ENCODE peak calls at places on chromosomes 7 and 10, in four cellular contexts. One of them, this sample, is unnamed.

GRCh38 chr10:70964281-70964680 is 75.9 kb upstream of the PCBD1 start:
- DNase-seq in hepatocyte: no peak
- DNase-seq in epithelial cell of esophagus: no peak
- DNase-seq in astrocyte of the cerebellum: no peak
- DNase-seq in this sample: no peak

GRCh38 chr7:157335991-157336382 is 817 bp upstream of the DNAJB6 start:
- DNase-seq in epithelial cell of esophagus: no peak
- DNase-seq in hepatocyte: no peak
- DNase-seq in astrocyte of the cerebellum: no peak
- DNase-seq in this sample: no peak

GRCh38 chr7:94666879-94667587 is 11.1 kb upstream of the SGCE start:
- DNase-seq in astrocyte of the cerebellum: no peak
- DNase-seq in epithelial cell of esophagus: no peak
- DNase-seq in hepatocyte: no peak
- DNase-seq in this sample: no peak

GRCh38 chr10:62426086-62426485 is 51.9 kb downstream of the ZNF365 start:
- DNase-seq in astrocyte of the cerebellum: no peak
- DNase-seq in hepatocyte: no peak
- DNase-seq in epithelial cell of esophagus: peak
- DNase-seq in this sample: no peak

GRCh38 chr10:35386594-35387174 is 50.4 kb downstream of the CCNY start:
- DNase-seq in astrocyte of the cerebellum: no peak
- DNase-seq in epithelial cell of esophagus: peak
- DNase-seq in hepatocyte: peak
- DNase-seq in this sample: no peak

GRCh38 chr10:110865184-110865803 is 6.4 kb upstream of the PDCD4 start:
- DNase-seq in epithelial cell of esophagus: peak
- DNase-seq in hepatocyte: peak
- DNase-seq in astrocyte of the cerebellum: no peak
- DNase-seq in this sample: peak

GRCh38 chr7:7564323-7564780 is 2.3 kb upstream of the MIOS start:
- DNase-seq in epithelial cell of esophagus: peak
- DNase-seq in astrocyte of the cerebellum: no peak
- DNase-seq in hepatocyte: peak
- DNase-seq in this sample: peak

GRCh38 chr10:60572511-60573194 is 183.0 kb upstream of the ANK3 start:
- DNase-seq in astrocyte of the cerebellum: peak
- DNase-seq in hepatocyte: peak
- DNase-seq in epithelial cell of esophagus: peak
- DNase-seq in this sample: peak

GRCh38 chr7:66281678-66282593 is 76.8 kb downstream of the TPST1 start:
- DNase-seq in astrocyte of the cerebellum: peak
- DNase-seq in hepatocyte: peak
- DNase-seq in epithelial cell of esophagus: peak
- DNase-seq in this sample: peak

GRCh38 chr10:110739811-110740271 is 95.7 kb downstream of the RBM20 start:
- DNase-seq in epithelial cell of esophagus: peak
- DNase-seq in astrocyte of the cerebellum: no peak
- DNase-seq in hepatocyte: no peak
- DNase-seq in this sample: no peak

GRCh38 chr10:125679436-125679835 is 3.5 kb downstream of the TEX36 start:
- DNase-seq in hepatocyte: no peak
- DNase-seq in astrocyte of the cerebellum: no peak
- DNase-seq in epithelial cell of esophagus: no peak
- DNase-seq in this sample: no peak

GRCh38 chr7:22147113-22147512 is 201.4 kb upstream of the CDCA7L start:
- DNase-seq in epithelial cell of esophagus: no peak
- DNase-seq in astrocyte of the cerebellum: no peak
- DNase-seq in hepatocyte: no peak
- DNase-seq in this sample: no peak

GRCh38 chr7:116592445-116592844 is 67.6 kb downstream of the CAV1 start:
- DNase-seq in hepatocyte: no peak
- DNase-seq in epithelial cell of esophagus: no peak
- DNase-seq in astrocyte of the cerebellum: no peak
- DNase-seq in this sample: no peak

GRCh38 chr10:118501171-118501570 is 94.3 kb downstream of the PRLHR start:
- DNase-seq in astrocyte of the cerebellum: no peak
- DNase-seq in epithelial cell of esophagus: peak
- DNase-seq in hepatocyte: no peak
- DNase-seq in this sample: no peak

GRCh38 chr10:108362956-108363355 is 1198.5 kb upstream of the SORCS1 start:
- DNase-seq in epithelial cell of esophagus: no peak
- DNase-seq in astrocyte of the cerebellum: no peak
- DNase-seq in hepatocyte: no peak
- DNase-seq in this sample: no peak

DNA sequence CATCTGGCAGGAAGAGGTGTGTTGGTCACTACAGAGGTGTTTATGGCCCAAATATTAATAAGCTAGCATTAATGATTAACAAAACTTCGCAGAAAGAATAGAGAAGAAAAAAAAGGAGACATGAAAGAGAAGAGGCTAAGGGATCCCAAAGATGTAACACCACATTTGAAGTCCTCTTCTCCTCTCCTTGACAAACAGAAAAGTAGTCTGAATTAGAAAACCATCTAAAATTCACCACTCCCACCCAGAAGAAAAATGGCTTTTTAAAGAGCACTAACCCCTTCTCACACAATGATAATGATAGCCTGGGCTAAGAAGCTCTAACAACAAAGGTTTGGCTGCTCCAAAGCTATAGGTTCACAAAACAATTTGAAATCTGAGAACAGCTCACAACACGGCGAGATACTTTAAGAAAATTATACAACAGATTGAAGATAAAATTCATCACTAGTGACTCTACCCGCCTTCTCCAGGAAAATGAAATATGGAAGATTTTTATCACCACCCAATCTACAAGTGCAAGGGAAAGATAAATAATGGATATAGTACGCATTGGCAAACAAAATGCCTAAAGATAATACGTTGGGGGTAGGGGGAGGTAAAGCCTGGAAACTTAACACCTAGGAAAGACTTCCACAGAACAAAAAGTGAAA is 7.4 kb downstream of the ITGB1 start:
- DNase-seq in epithelial cell of esophagus: no peak
- DNase-seq in astrocyte of the cerebellum: no peak
- DNase-seq in hepatocyte: no peak
- DNase-seq in this sample: no peak
- H3K4me3 ChIP-seq in epithelial cell of esophagus: no peak
- H3K4me3 ChIP-seq in astrocyte of the cerebellum: no peak
- H3K4me3 ChIP-seq in hepatocyte: no peak
- H3K4me3 ChIP-seq in this sample: no peak

DNA sequence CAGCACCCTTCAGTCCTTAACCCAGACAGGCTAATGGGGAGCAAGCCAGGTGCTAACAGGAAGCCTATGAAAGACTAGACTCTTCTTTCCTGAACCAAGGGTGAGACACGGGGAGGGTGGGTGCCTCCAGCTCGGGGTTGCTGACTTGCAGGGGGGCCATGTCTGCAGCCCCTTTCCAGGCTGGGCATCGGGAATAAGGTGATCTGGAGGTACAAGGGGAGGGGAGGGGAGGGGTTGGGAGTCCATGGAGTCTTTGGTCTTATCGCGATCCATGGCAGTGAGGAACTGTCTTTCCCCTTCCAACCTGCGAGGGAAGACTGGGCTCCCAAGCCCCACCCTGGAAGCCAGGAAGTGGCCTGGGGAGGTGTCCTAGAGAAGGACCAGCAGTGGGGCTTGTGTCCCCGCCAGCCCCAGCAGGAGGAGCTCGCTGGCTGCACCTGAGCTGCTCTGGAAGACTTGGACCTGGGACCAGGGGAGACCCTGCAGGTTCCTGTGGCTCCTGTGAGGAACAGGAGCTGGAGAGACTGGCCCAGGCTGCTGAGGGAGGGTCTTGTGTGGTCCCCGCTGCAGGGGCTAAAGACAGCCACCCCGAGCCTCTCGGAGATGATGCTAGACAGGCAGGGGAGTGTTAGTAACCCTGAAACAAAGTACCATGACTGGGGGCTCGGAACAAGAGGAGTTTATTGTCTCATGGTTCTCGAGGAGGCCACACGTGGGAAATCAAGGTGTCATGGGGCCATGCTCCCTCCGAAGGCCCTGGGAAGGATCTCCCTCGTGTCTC is 348.1 kb downstream of the GLRX3 start:
- DNase-seq in astrocyte of the cerebellum: no peak
- DNase-seq in hepatocyte: no peak
- DNase-seq in epithelial cell of esophagus: no peak
- DNase-seq in this sample: no peak
- TF ChIP-seq CTCF in astrocyte of the cerebellum: no peak
- TF ChIP-seq CTCF in hepatocyte: no peak
- TF ChIP-seq CTCF in epithelial cell of esophagus: no peak
- TF ChIP-seq CTCF in this sample: no peak

GRCh38 chr7:127736511-127736910 is 84.5 kb downstream of the SND1 start:
- DNase-seq in epithelial cell of esophagus: no peak
- DNase-seq in astrocyte of the cerebellum: no peak
- DNase-seq in hepatocyte: no peak
- DNase-seq in this sample: no peak
- H3K4me3 ChIP-seq in epithelial cell of esophagus: no peak
- H3K4me3 ChIP-seq in astrocyte of the cerebellum: no peak
- H3K4me3 ChIP-seq in hepatocyte: no peak
- H3K4me3 ChIP-seq in this sample: no peak

GRCh38 chr10:89207181-89207800 is at the start of gene CH25H:
- DNase-seq in epithelial cell of esophagus: peak
- DNase-seq in astrocyte of the cerebellum: peak
- DNase-seq in hepatocyte: peak
- DNase-seq in this sample: no peak
- TF ChIP-seq CTCF in epithelial cell of esophagus: no peak
- TF ChIP-seq CTCF in astrocyte of the cerebellum: no peak
- TF ChIP-seq CTCF in hepatocyte: no peak
- TF ChIP-seq CTCF in this sample: no peak

DNA sequence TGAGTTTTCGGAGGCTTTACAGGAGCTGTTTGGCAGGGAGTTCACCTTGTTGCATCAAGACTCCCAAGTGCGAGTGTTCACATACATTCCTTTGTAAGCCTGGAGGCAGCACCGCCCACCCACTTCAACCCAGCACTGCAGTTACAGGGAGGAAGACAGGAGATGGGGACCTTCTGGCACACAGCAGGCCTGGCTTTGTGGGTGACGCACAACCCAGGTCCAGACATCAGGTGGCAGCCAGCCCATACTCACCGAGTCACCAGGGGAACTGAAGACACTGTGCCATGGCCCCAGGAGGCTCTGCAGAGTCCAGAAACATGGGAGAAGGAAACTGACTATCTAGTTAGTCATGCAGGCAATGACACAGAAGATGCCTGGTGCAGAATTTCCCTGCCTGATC is 305.9 kb upstream of the RNF32 start:
- DNase-seq in astrocyte of the cerebellum: no peak
- DNase-seq in hepatocyte: no peak
- DNase-seq in epithelial cell of esophagus: peak
- DNase-seq in this sample: no peak
- H3K4me3 ChIP-seq in astrocyte of the cerebellum: no peak
- H3K4me3 ChIP-seq in hepatocyte: no peak
- H3K4me3 ChIP-seq in epithelial cell of esophagus: no peak
- H3K4me3 ChIP-seq in this sample: no peak

GRCh38 chr7:3326246-3326645 is 25.2 kb downstream of the SDK1 start:
- DNase-seq in astrocyte of the cerebellum: no peak
- DNase-seq in hepatocyte: no peak
- DNase-seq in epithelial cell of esophagus: no peak
- DNase-seq in this sample: no peak

GRCh38 chr7:3318874-3319273 is 17.8 kb downstream of the SDK1 start:
- DNase-seq in hepatocyte: no peak
- DNase-seq in astrocyte of the cerebellum: no peak
- DNase-seq in epithelial cell of esophagus: no peak
- DNase-seq in this sample: no peak

GRCh38 chr7:3321745-3322144 is 20.7 kb downstream of the SDK1 start:
- DNase-seq in hepatocyte: no peak
- DNase-seq in epithelial cell of esophagus: no peak
- DNase-seq in astrocyte of the cerebellum: no peak
- DNase-seq in this sample: no peak

DNA sequence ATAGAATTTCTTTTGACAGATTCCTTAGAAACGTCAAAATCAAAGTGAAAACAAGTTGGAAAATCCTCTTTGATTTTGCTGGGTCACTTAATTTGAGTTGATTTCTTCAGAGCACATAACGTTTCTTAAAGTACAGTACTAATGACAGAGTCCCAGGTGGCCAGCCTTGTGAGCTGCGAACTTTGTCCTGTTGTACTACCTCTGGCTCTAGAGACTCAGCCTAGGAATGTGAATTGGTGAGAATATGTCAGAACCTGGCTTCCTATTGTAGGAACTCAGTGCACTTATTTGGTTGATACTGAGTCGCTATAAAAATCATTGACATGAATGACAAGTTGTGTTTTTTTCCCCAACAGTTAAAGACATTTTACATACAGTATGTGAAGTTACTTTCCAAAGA is 20.2 kb downstream of the SDK1 start:
- DNase-seq in epithelial cell of esophagus: no peak
- DNase-seq in astrocyte of the cerebellum: no peak
- DNase-seq in hepatocyte: peak
- DNase-seq in this sample: no peak
- TF ChIP-seq CTCF in epithelial cell of esophagus: no peak
- TF ChIP-seq CTCF in astrocyte of the cerebellum: no peak
- TF ChIP-seq CTCF in hepatocyte: no peak
- TF ChIP-seq CTCF in this sample: no peak

DNA sequence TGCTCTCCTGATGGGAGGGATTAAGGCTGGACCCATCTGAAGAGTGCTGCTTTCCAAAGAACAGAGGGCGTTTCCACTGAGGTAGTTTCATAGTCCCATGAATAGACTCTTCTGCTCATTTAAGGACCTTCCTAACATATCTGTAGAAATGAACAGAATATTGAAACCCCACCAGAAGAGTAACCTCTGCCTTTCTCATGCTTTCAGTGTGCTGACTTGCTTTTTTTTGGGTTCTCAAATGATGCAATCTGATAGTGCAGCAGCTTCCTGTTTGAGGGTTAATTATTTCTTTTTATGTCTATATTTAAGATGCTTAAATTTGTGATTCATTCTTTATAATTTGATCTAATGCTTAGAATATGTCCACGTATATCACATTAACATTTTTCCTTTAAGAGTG is 82.3 kb downstream of the GATA3 start:
- DNase-seq in epithelial cell of esophagus: no peak
- DNase-seq in hepatocyte: no peak
- DNase-seq in astrocyte of the cerebellum: no peak
- DNase-seq in this sample: no peak
- H3K4me3 ChIP-seq in epithelial cell of esophagus: no peak
- H3K4me3 ChIP-seq in hepatocyte: no peak
- H3K4me3 ChIP-seq in astrocyte of the cerebellum: no peak
- H3K4me3 ChIP-seq in this sample: no peak

GRCh38 chr7:151351027-151351426 is 9.4 kb downstream of the NUB1 start:
- DNase-seq in epithelial cell of esophagus: no peak
- DNase-seq in astrocyte of the cerebellum: no peak
- DNase-seq in hepatocyte: no peak
- DNase-seq in this sample: no peak
- TF ChIP-seq CTCF in epithelial cell of esophagus: no peak
- TF ChIP-seq CTCF in astrocyte of the cerebellum: no peak
- TF ChIP-seq CTCF in hepatocyte: no peak
- TF ChIP-seq CTCF in this sample: peak

GRCh38 chr10:11573497-11573896 is 38.0 kb downstream of the USP6NL start:
- DNase-seq in astrocyte of the cerebellum: no peak
- DNase-seq in epithelial cell of esophagus: peak
- DNase-seq in hepatocyte: no peak
- DNase-seq in this sample: no peak
- H3K4me3 ChIP-seq in astrocyte of the cerebellum: no peak
- H3K4me3 ChIP-seq in epithelial cell of esophagus: no peak
- H3K4me3 ChIP-seq in hepatocyte: no peak
- H3K4me3 ChIP-seq in this sample: no peak

This sample was measured in BJ.